ENCODE peak calls at places on chromosomes 2 and 18, in four cellular contexts. R is K562, B is esophagus muscularis mucosa, N is sigmoid colon. D is an unnamed sample.

GRCh38 chr2:113977660-113978523 is 88.0 kb downstream of the ACTR3 start:
- DNase-seq in R (no peak), B (peak), N (no peak), D (no peak)

GRCh38 chr2:112582314-112582746 is 2.1 kb upstream of the CHCHD5 start:
- DNase-seq in R (peak), B (no peak), N (no peak), D (no peak)

GRCh38 chr2:124323321-124323720 is 298.2 kb downstream of the CNTNAP5 start:
- DNase-seq in R (no peak), B (no peak), N (no peak), D (no peak)

GRCh38 chr2:235500761-235501662 is 7.2 kb downstream of the AGAP1 start:
- DNase-seq in R (peak), B (no peak), N (no peak), D (no peak)

GRCh38 chr2:214005337-214005736 is 405.5 kb upstream of the VWC2L start:
- DNase-seq in R (no peak), B (no peak), N (no peak), D (no peak)

GRCh38 chr2:240929364-240930095 is 23.4 kb downstream of the CROCC2 start:
- DNase-seq in R (no peak), B (no peak), N (peak), D (no peak)

GRCh38 chr2:30115981-30116285 is 30.9 kb upstream of the YPEL5 start:
- DNase-seq in R (no peak), B (no peak), N (no peak), D (no peak)

GRCh38 chr2:18132697-18133096 is 254.2 kb downstream of the KCNS3 start:
- DNase-seq in R (no peak), B (no peak), N (no peak), D (no peak)

GRCh38 chr18:62420513-62421209 is 95.6 kb downstream of the TNFRSF11A start:
- DNase-seq in R (peak), B (no peak), N (no peak), D (no peak)

GRCh38 chr2:144826105-144826504 is 306.2 kb upstream of the ZEB2 start:
- DNase-seq in R (no peak), B (no peak), N (no peak), D (no peak)

GRCh38 chr2:176856645-176857044 is 355.9 kb upstream of the HNRNPA3 start:
- DNase-seq in R (no peak), B (no peak), N (no peak), D (no peak)

GRCh38 chr18:57771183-57771582 is 31.9 kb downstream of the ATP8B1 start:
- DNase-seq in R (no peak), B (no peak), N (no peak), D (no peak)

GRCh38 chr2:215356948-215357461 is 45.1 kb downstream of the ATIC start:
- DNase-seq in R (no peak), B (peak), N (no peak), D (no peak)

GRCh38 chr2:209974566-209974965 is 27.9 kb upstream of the RPE start:
- DNase-seq in R (no peak), B (no peak), N (no peak), D (no peak)

GRCh38 chr2:191023235-191023679 is 9.3 kb upstream of the STAT1 start:
- DNase-seq in R (peak), B (no peak), N (no peak), D (no peak)

GRCh38 chr2:190367091-190367490 is 23.7 kb downstream of the INPP1 start:
- DNase-seq in R (no peak), B (no peak), N (no peak), D (no peak)

GRCh38 chr2:158529379-158530110 is 72.8 kb downstream of the PKP4 start:
- DNase-seq in R (no peak), B (no peak), N (no peak), D (no peak)

GRCh38 chr18:2716394-2717326 is 61.1 kb downstream of the SMCHD1 start:
- DNase-seq in R (no peak), B (no peak), N (no peak), D (no peak)

GRCh38 chr2:227890495-227891079 is 19.2 kb downstream of the DAW1 start:
- DNase-seq in R (peak), B (no peak), N (no peak), D (no peak)

GRCh38 chr2:240319855-240320560 is 115.5 kb upstream of the GPC1 start:
- DNase-seq in R (peak), B (no peak), N (no peak), D (no peak)

GRCh38 chr2:232838406-232838874 is 31.6 kb upstream of the SNORC start:
- DNase-seq in R (peak), B (no peak), N (no peak), D (no peak)

GRCh38 chr2:64455545-64455944 is 1.6 kb downstream of the LGALSL start:
- DNase-seq in R (no peak), B (no peak), N (no peak), D (no peak)

GRCh38 chr18:72601481-72601880 is 57.3 kb upstream of the CBLN2 start:
- DNase-seq in R (no peak), B (no peak), N (no peak), D (no peak)

GRCh38 chr2:239833728-239834109 is 191.4 kb downstream of the NDUFA10 start:
- DNase-seq in R (no peak), B (no peak), N (no peak), D (no peak)

GRCh38 chr2:227921648-227922047 is 50.2 kb downstream of the DAW1 start:
- DNase-seq in R (no peak), B (no peak), N (no peak), D (no peak)

GRCh38 chr2:83650897-83651296 is 808.2 kb downstream of the SUCLG1 start:
- DNase-seq in R (no peak), B (no peak), N (no peak), D (no peak)

DNA sequence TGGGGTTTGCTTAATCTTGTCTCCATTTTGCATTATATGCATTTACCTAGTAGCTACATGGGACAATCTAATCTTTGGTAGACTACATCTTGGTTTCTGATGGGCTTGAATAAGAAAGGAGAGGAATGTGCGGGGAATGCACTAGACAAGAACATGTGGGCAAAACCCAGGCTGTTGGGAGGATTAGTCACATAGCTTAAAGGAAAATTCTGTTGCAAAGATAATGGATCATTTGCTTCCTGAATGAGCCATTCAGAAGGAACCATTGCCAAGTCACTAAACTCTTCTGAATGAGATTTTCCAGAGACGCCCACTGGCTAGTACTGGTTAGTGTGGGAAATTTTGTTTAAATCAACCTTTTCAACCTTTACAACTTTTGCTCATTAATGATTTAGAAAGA is 84.8 kb downstream of the OSBPL6 start:
- DNase-seq in R (no peak), B (no peak), N (no peak), D (no peak)
- TF ChIP-seq EP300 in R (no peak), B (no peak), N (no peak), D (no peak)

GRCh38 chr18:54148151-54148550 is 76.3 kb downstream of the MBD2 start:
- DNase-seq in R (no peak), B (no peak), N (no peak), D (no peak)

GRCh38 chr18:54147439-54147838 is 77.0 kb downstream of the MBD2 start:
- DNase-seq in R (no peak), B (no peak), N (no peak), D (no peak)

GRCh38 chr18:54150226-54150625 is 74.2 kb downstream of the MBD2 start:
- DNase-seq in R (no peak), B (no peak), N (no peak), D (no peak)

GRCh38 chr18:54148678-54149077 is 75.8 kb downstream of the MBD2 start:
- DNase-seq in R (no peak), B (no peak), N (no peak), D (no peak)

GRCh38 chr18:54149078-54149697 is 75.3 kb downstream of the MBD2 start:
- DNase-seq in R (peak), B (no peak), N (no peak), D (no peak)
- TF ChIP-seq EP300 in R (no peak), B (no peak), N (no peak), D (peak)

DNA sequence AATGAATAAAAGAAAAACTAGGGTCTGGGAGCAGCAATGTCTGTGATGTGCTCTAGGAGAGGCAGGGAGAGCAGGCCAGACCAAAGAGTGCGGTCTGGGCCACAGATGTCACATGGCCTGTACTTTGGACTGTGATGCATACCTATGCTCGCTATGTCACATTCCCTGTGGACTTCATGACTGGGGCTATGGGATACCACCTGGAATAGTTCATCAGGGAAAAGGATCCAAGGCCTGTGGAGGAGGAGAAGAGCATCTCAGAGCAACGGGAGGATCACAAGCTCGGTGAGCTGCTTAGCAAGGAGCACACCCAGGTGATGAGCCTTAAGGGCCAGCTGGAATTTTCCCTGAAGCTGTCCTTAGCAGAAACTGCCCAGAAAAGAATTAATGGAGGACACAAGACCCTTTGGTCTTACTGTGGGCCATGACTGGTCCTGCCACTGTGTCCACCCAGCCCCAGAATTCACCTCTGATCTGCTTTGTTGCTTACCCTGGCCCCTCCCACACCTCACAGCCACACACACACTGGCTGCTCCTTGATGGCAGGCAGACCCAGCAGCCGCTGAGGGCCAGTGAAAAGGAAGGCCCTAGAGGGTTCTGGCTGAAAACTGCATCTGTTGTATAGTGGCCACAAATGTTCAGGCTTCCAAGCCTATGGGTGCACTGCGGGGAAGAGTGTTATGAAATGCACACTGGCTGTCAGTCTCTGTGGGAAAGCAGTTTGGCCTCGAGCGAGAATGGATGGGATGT is 25.3 kb upstream of the GCC2 start:
- DNase-seq in R (no peak), B (no peak), N (no peak), D (no peak)
- TF ChIP-seq EP300 in R (no peak), B (no peak), N (no peak), D (no peak)

GRCh38 chr2:174776686-174777085 is 12.4 kb upstream of the CHRNA1 start:
- DNase-seq in R (no peak), B (no peak), N (no peak), D (no peak)

GRCh38 chr2:174777334-174777733 is 13.1 kb upstream of the CHRNA1 start:
- DNase-seq in R (no peak), B (no peak), N (no peak), D (no peak)

GRCh38 chr2:174780191-174780590 is 15.9 kb upstream of the CHRNA1 start:
- DNase-seq in R (no peak), B (no peak), N (no peak), D (no peak)

GRCh38 chr2:174779361-174779928 is 15.2 kb upstream of the CHRNA1 start:
- DNase-seq in R (no peak), B (no peak), N (no peak), D (no peak)

DNA sequence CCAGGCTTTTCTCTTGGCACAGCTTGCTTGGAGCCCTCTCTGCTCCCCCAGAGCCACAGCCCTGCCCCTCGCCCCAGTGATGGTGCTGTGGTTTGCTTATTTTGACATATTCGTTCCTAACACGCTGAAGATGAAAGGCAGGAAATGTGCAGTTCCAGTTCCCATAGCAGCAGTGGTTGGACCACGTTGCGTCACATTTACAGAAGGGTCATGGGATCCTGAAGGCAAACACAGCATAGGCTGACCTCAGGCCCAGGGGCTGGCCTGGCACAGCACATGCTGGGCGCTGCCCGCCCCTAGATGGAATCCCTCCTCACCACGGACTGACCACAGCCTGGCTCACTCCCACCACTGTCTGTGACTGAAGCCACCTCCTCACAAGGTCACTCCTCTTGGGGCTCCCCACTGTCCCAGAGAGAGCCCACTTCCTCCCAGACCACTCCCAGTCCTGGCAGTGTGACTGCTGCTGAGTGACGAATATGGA is 14.2 kb upstream of the CHRNA1 start:
- DNase-seq in R (no peak), B (no peak), N (no peak), D (peak)
- TF ChIP-seq EP300 in R (no peak), B (no peak), N (no peak), D (peak)

DNA sequence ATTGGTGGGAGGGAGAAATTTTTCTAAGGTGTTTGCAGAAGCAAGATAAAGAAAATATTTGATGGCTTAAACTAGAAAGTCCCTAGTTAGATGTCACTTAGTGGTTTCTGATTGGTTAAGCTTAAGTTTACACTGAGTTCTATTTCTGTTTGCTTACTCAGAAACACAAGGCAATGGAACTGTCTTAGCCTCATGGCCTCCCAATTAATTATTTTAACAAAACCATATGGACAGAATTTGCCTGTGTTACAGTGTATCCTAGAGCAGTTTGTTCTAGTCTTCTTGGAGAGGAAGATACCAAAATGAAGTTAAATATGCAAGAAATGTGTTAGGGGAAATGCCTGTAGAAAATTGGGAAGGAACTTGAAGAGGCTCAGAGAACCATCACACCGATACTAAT is 4.6 kb upstream of the IMPACT start:
- DNase-seq in R (no peak), B (no peak), N (no peak), D (no peak)
- TF ChIP-seq EP300 in R (no peak), B (no peak), N (no peak), D (no peak)

GRCh38 chr18:24068945-24069693 is 54.6 kb downstream of the TTC39C start:
- DNase-seq in R (no peak), B (no peak), N (no peak), D (no peak)
- TF ChIP-seq EP300 in R (no peak), B (no peak), N (no peak), D (no peak)

GRCh38 chr2:238726670-238727584 is 121.0 kb upstream of the TWIST2 start:
- DNase-seq in R (no peak), B (peak), N (no peak), D (peak)

GRCh38 chr2:238730001-238730669 is 117.8 kb upstream of the TWIST2 start:
- DNase-seq in R (no peak), B (peak), N (no peak), D (no peak)

GRCh38 chr2:238727585-238728321 is 120.1 kb upstream of the TWIST2 start:
- DNase-seq in R (no peak), B (peak), N (peak), D (peak)

GRCh38 chr2:238729261-238729935 is 118.5 kb upstream of the TWIST2 start:
- DNase-seq in R (no peak), B (peak), N (no peak), D (no peak)

DNA sequence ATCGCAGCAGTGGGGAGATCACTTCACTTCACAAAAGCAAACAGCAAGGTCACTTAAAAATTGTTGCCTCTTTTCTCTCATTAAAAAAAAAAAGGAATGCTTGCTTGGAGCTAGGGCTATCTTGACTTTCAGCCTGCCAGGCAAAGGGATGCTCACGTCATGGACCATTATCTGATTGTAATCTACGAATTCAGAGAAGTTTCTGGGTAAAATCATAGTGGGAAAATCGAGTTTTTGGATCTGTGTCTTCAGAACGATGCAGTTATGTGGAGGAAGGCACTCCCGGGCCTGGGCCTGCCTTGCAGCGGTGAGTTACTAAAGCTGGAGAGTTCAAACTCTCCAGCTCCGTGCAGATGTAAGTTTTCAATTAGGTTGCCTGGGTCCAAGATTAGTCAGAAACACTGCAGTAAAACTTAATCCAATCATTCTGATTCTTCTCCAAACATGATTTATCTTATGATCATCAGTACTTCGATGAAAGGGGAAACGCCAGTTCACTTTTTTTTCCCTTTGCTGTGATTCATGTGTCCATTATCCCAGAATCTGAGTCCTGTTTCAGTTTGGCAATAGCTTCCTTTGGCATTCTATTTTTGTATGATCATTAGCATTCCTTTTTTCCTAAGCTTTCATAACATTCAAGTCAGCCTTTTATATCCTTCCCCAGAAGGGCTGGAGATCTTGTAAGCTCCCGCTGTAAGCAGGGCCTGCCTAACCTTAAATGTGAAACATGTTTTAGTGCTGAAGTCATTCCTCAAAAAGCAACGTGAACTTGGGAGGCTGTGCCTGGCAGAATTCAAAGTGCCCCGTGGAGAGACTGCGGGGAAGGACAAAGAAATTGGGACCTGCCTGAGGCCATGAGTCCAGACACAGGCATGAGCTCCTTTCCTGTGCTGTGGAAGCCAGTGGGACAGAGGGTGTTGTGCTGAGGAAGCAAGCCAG is 119.3 kb upstream of the TWIST2 start:
- DNase-seq in R (no peak), B (no peak), N (peak), D (no peak)
- TF ChIP-seq EP300 in R (no peak), B (no peak), N (peak), D (peak)

GRCh38 chr18:48874701-48875162 is 76.0 kb downstream of the SMAD7 start:
- DNase-seq in R (no peak), B (no peak), N (no peak), D (no peak)

GRCh38 chr18:48869591-48869990 is 81.2 kb downstream of the SMAD7 start:
- DNase-seq in R (no peak), B (no peak), N (no peak), D (no peak)

GRCh38 chr18:48871391-48872166 is 79.2 kb downstream of the SMAD7 start:
- DNase-seq in R (no peak), B (no peak), N (no peak), D (no peak)

GRCh38 chr18:48874233-48874632 is 76.5 kb downstream of the SMAD7 start:
- DNase-seq in R (no peak), B (no peak), N (no peak), D (no peak)

GRCh38 chr18:48872234-48873145 is 78.3 kb downstream of the SMAD7 start:
- DNase-seq in R (no peak), B (no peak), N (no peak), D (no peak)
- TF ChIP-seq EP300 in R (no peak), B (no peak), N (no peak), D (no peak)

D was measured in tibial nerve.